ENCODE peak calls at places on chromosomes 3 and 15, in eight cellular contexts. O, E, Y, I, L, V, M and W are unnamed samples.
A peak's percentile ranks its signal among the peaks of the same experiment; 100 is the strongest.

GRCh38 chr15:92614791-92615785 is 40.5 kb downstream of the FAM174B start:
- DNase-seq in M (no peak), L (no peak), I (no peak), E (no peak), O (peak; percentile 34), V (no peak), Y (no peak), W (no peak)

GRCh38 chr3:173622156-173622555 is 224.6 kb downstream of the NLGN1 start:
- DNase-seq in M (no peak), I (no peak), V (no peak), E (no peak), O (no peak), L (no peak), Y (no peak), W (no peak)

GRCh38 chr3:150135321-150135721 is 164.6 kb upstream of the PFN2 start:
- DNase-seq in I (no peak), E (no peak), V (no peak), L (peak; percentile 26), Y (no peak), M (no peak), O (no peak), W (no peak)

GRCh38 chr15:64809649-64810498 is 15.6 kb downstream of the PIF1 start:
- DNase-seq in L (peak; percentile 77), E (peak; percentile 77), V (peak; percentile 83), Y (peak; percentile 84), M (peak; percentile 73), O (peak; percentile 42), I (peak; percentile 61), W (peak; percentile 71)

GRCh38 chr3:64266065-64266874 is 41.0 kb upstream of the PRICKLE2 start:
- DNase-seq in L (peak; percentile 88), I (peak; percentile 3), O (no peak), E (no peak), Y (no peak), M (peak; percentile 56), V (no peak), W (no peak)

GRCh38 chr3:52253314-52254260 is 8.0 kb downstream of the PPM1M start:
- DNase-seq in M (no peak), V (no peak), O (no peak), Y (peak; percentile 96), L (peak; percentile 36), I (no peak), E (no peak), W (peak; percentile 98)

GRCh38 chr15:94324117-94324826 is 92.9 kb downstream of the MCTP2 start:
- DNase-seq in L (peak; percentile 71), Y (peak; percentile 73), I (peak; percentile 34), O (no peak), V (no peak), E (no peak), M (peak; percentile 66), W (peak; percentile 87)

GRCh38 chr3:134029734-134030381 is at the start of gene SLCO2A1:
- DNase-seq in O (peak; percentile 68), M (no peak), Y (peak; percentile 63), E (peak; percentile 50), I (no peak), V (peak; percentile 27), L (peak; percentile 38), W (peak; percentile 51)

GRCh38 chr3:125148836-125149235 is 63.7 kb downstream of the SLC12A8 start:
- DNase-seq in I (no peak), L (no peak), M (no peak), O (no peak), Y (peak; percentile 37), V (peak; percentile 67), E (no peak), W (no peak)

GRCh38 chr15:85741662-85742061 is 53.1 kb downstream of the KLHL25 start:
- DNase-seq in Y (no peak), O (no peak), L (no peak), M (no peak), V (no peak), I (no peak), E (no peak), W (no peak)

GRCh38 chr15:84967380-84967779 is 14.3 kb upstream of the PDE8A start:
- DNase-seq in L (no peak), I (no peak), O (no peak), Y (no peak), M (no peak), V (no peak), E (no peak), W (no peak)

GRCh38 chr3:184562146-184562861 is 719 bp downstream of the EPHB3 start:
- DNase-seq in L (no peak), Y (no peak), O (no peak), V (no peak), E (no peak), M (peak; percentile 21), I (no peak), W (no peak)

GRCh38 chr15:45168286-45168685 is 19.5 kb downstream of the SHF start:
- DNase-seq in Y (no peak), I (no peak), O (no peak), E (no peak), M (no peak), L (no peak), V (no peak), W (no peak)

GRCh38 chr15:31268108-31268501 is 58.5 kb upstream of the KLF13 start:
- DNase-seq in Y (no peak), O (no peak), V (peak; percentile 5), M (no peak), L (no peak), E (no peak), I (no peak), W (peak; percentile 67)

GRCh38 chr3:128702391-128702790 is 23.6 kb upstream of the RAB7A start:
- DNase-seq in L (no peak), M (no peak), Y (no peak), I (no peak), V (no peak), E (no peak), O (no peak), W (no peak)

GRCh38 chr3:173221010-173221409 is 80.0 kb upstream of the SPATA16 start:
- DNase-seq in E (no peak), M (peak; percentile 41), L (no peak), O (no peak), I (peak; percentile 5), V (no peak), Y (no peak), W (peak; percentile 9)

GRCh38 chr15:92650966-92651365 is 4.6 kb downstream of the FAM174B start:
- DNase-seq in E (no peak), L (no peak), V (no peak), M (no peak), I (no peak), O (no peak), Y (no peak), W (no peak)

DNA sequence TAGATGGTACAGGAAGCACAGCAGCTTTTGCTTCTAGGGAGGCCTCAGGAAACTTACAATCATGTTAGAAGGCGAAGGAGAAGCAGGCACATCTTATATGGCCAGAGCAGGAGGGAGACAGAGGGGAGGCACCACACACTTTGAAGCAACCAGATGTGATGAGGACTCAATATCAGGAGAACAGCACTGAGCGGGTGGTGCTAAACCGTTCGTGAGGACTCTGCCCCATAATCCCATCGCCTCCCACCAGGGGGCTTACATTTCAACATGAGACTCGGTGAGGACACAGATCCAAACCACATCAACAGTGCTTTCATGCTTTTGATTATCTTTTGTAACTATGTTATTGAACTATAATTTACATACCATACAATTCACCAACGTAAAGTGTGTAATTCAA is 7.6 kb upstream of the TMEM44 start:
- DNase-seq in M (peak; percentile 32), L (peak; percentile 62), E (no peak), V (no peak), Y (peak; percentile 61), I (peak; percentile 46), O (no peak), W (peak; percentile 55)
- TF ChIP-seq CTCF in M (peak; percentile 49), L (peak; percentile 44), E (no peak), V (no peak), Y (peak; percentile 57), I (peak; percentile 33), O (no peak), W (peak; percentile 52)

DNA sequence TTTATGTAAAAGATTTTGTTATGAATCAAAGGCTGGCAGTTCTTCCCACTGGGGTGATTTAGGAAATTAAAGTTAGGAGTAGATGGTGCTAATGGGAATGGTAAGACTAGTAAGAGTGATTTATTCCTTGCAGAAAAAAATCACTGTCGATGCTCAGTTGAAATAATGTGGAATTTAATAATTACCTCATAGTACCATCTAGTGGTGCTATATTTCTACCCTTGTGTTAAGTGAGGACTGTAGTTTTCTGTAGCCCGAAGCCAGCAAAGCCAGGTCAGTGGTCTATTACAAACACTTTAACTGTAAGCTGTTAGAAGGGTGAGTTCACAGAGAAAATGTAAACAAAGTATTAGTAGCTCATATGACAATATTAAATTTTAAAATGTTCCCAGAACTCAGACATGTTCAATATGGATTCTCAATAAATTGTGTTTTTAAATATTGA is 39.5 kb upstream of the GOLGA8J start:
- DNase-seq in O (no peak), Y (no peak), I (no peak), M (peak; percentile 62), L (peak; percentile 49), V (no peak), E (no peak), W (no peak)
- TF ChIP-seq CTCF in O (no peak), Y (no peak), I (no peak), M (peak; percentile 67), L (peak; percentile 31), V (peak; percentile 49), E (no peak), W (no peak)

GRCh38 chr3:30321065-30321464 is 285.3 kb upstream of the TGFBR2 start:
- DNase-seq in E (no peak), M (no peak), O (no peak), L (no peak), Y (no peak), I (no peak), V (no peak), W (no peak)

GRCh38 chr3:30318110-30318509 is 288.3 kb upstream of the TGFBR2 start:
- DNase-seq in L (no peak), M (no peak), O (no peak), E (no peak), Y (no peak), V (no peak), I (no peak), W (no peak)

GRCh38 chr3:30315452-30315851 is 290.9 kb upstream of the TGFBR2 start:
- DNase-seq in L (no peak), E (no peak), M (no peak), O (no peak), Y (no peak), V (no peak), I (no peak), W (no peak)

GRCh38 chr3:30320392-30320791 is 286.0 kb upstream of the TGFBR2 start:
- DNase-seq in E (no peak), Y (no peak), V (no peak), O (no peak), M (no peak), I (no peak), L (no peak), W (no peak)

DNA sequence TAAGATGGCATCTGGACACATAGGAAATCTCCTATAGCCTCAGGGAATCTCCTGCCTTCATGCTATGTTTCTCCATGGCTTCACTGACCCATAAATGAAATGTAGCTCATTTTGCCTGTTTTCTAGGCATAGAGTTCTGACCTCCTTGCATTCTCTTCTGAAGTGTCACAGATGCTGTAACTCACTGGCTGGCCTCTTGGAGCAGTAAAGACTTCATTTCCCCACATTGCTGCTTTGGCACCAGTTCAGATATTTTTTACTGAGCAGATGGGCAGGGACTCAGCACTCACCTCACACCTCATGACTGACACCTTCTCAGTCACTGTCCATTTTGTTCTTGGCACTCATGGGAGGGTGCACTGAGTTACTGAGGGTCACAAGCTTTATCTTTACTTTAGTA is 286.7 kb upstream of the TGFBR2 start:
- DNase-seq in L (peak; percentile 66), M (peak; percentile 74), Y (peak; percentile 60), E (no peak), O (no peak), V (no peak), I (peak; percentile 71), W (peak; percentile 42)
- TF ChIP-seq CTCF in L (peak; percentile 50), M (peak; percentile 68), Y (peak; percentile 61), E (no peak), O (peak; percentile 19), V (peak; percentile 56), I (peak; percentile 66), W (peak; percentile 30)

GRCh38 chr15:71572452-71573053 is 237.8 kb upstream of the NR2E3 start:
- DNase-seq in I (no peak), M (peak; percentile 94), E (no peak), L (peak; percentile 38), V (no peak), Y (no peak), O (peak; percentile 41), W (no peak)
- TF ChIP-seq CTCF in I (no peak), M (peak; percentile 57), E (no peak), L (peak; percentile 33), V (peak; percentile 41), Y (no peak), O (no peak), W (no peak)